ENCODE peak calls at places on chromosomes 5 and 9, in six cellular contexts. One of them, this sample, is unnamed.

GRCh38 chr5:111772456-111772855 is 15.5 kb upstream of the NREP start:
- DNase-seq in OCI-LY7: peak; percentile 33
- DNase-seq in CD4-positive, alpha-beta memory T cell: no peak
- DNase-seq in HCT116: no peak
- DNase-seq in mucosa of descending colon: no peak
- DNase-seq in lower lobe of right lung: no peak
- DNase-seq in this sample: no peak

GRCh38 chr5:89071941-89072331 is 189.0 kb upstream of the MEF2C start:
- DNase-seq in HCT116: no peak
- DNase-seq in CD4-positive, alpha-beta memory T cell: no peak
- DNase-seq in mucosa of descending colon: no peak
- DNase-seq in lower lobe of right lung: no peak
- DNase-seq in OCI-LY7: no peak
- DNase-seq in this sample: no peak

GRCh38 chr9:81537964-81538363 is 151.4 kb downstream of the TLE1 start:
- DNase-seq in mucosa of descending colon: no peak
- DNase-seq in lower lobe of right lung: no peak
- DNase-seq in OCI-LY7: no peak
- DNase-seq in HCT116: no peak
- DNase-seq in CD4-positive, alpha-beta memory T cell: no peak
- DNase-seq in this sample: no peak

GRCh38 chr9:128683340-128684064 is 5.5 kb upstream of the SET start:
- DNase-seq in lower lobe of right lung: peak; percentile 74
- DNase-seq in mucosa of descending colon: peak; percentile 78
- DNase-seq in HCT116: no peak
- DNase-seq in CD4-positive, alpha-beta memory T cell: peak; percentile 9
- DNase-seq in OCI-LY7: peak; percentile 87
- DNase-seq in this sample: no peak

GRCh38 chr9:129881547-129882324 is 46.5 kb downstream of the USP20 start:
- DNase-seq in mucosa of descending colon: peak; percentile 28
- DNase-seq in OCI-LY7: no peak
- DNase-seq in CD4-positive, alpha-beta memory T cell: no peak
- DNase-seq in lower lobe of right lung: no peak
- DNase-seq in HCT116: no peak
- DNase-seq in this sample: no peak

GRCh38 chr5:172630961-172631360 is 10.1 kb upstream of the NEURL1B start:
- DNase-seq in mucosa of descending colon: no peak
- DNase-seq in OCI-LY7: no peak
- DNase-seq in CD4-positive, alpha-beta memory T cell: no peak
- DNase-seq in lower lobe of right lung: no peak
- DNase-seq in HCT116: no peak
- DNase-seq in this sample: no peak

GRCh38 chr9:89864731-89865130 is 259.9 kb downstream of the GADD45G start:
- DNase-seq in mucosa of descending colon: no peak
- DNase-seq in lower lobe of right lung: peak; percentile 4
- DNase-seq in HCT116: no peak
- DNase-seq in CD4-positive, alpha-beta memory T cell: no peak
- DNase-seq in OCI-LY7: no peak
- DNase-seq in this sample: no peak

GRCh38 chr5:93532370-93532769 is 48.6 kb downstream of the NR2F1-AS1 start:
- DNase-seq in mucosa of descending colon: no peak
- DNase-seq in lower lobe of right lung: no peak
- DNase-seq in OCI-LY7: no peak
- DNase-seq in HCT116: no peak
- DNase-seq in CD4-positive, alpha-beta memory T cell: no peak
- DNase-seq in this sample: no peak

GRCh38 chr9:34580358-34580757 is 9.2 kb downstream of the CNTFR start:
- DNase-seq in HCT116: no peak
- DNase-seq in lower lobe of right lung: no peak
- DNase-seq in CD4-positive, alpha-beta memory T cell: no peak
- DNase-seq in OCI-LY7: no peak
- DNase-seq in mucosa of descending colon: no peak
- DNase-seq in this sample: no peak

GRCh38 chr5:103066346-103066745 is 53.6 kb downstream of the GIN1 start:
- DNase-seq in HCT116: no peak
- DNase-seq in CD4-positive, alpha-beta memory T cell: no peak
- DNase-seq in lower lobe of right lung: no peak
- DNase-seq in mucosa of descending colon: no peak
- DNase-seq in OCI-LY7: no peak
- DNase-seq in this sample: no peak

GRCh38 chr5:44665101-44665701 is 143.5 kb upstream of the MRPS30 start:
- DNase-seq in OCI-LY7: no peak
- DNase-seq in lower lobe of right lung: no peak
- DNase-seq in HCT116: peak; percentile 36
- DNase-seq in mucosa of descending colon: no peak
- DNase-seq in CD4-positive, alpha-beta memory T cell: no peak
- DNase-seq in this sample: no peak

GRCh38 chr5:74063821-74064598 is 438.0 kb downstream of the ARHGEF28 start:
- DNase-seq in HCT116: no peak
- DNase-seq in mucosa of descending colon: no peak
- DNase-seq in OCI-LY7: no peak
- DNase-seq in lower lobe of right lung: no peak
- DNase-seq in CD4-positive, alpha-beta memory T cell: no peak
- DNase-seq in this sample: no peak

GRCh38 chr9:78103971-78104433 is 72.4 kb upstream of the GNAQ start:
- DNase-seq in CD4-positive, alpha-beta memory T cell: no peak
- DNase-seq in mucosa of descending colon: no peak
- DNase-seq in lower lobe of right lung: no peak
- DNase-seq in OCI-LY7: no peak
- DNase-seq in HCT116: no peak
- DNase-seq in this sample: peak; percentile 17

GRCh38 chr9:118595719-118596305 is 773.4 kb downstream of the BRINP1 start:
- DNase-seq in HCT116: no peak
- DNase-seq in CD4-positive, alpha-beta memory T cell: no peak
- DNase-seq in OCI-LY7: peak; percentile 5
- DNase-seq in lower lobe of right lung: no peak
- DNase-seq in mucosa of descending colon: no peak
- DNase-seq in this sample: no peak

GRCh38 chr9:26744362-26744965 is 148.1 kb downstream of the CAAP1 start:
- DNase-seq in lower lobe of right lung: no peak
- DNase-seq in mucosa of descending colon: no peak
- DNase-seq in OCI-LY7: peak; percentile 45
- DNase-seq in HCT116: peak; percentile 10
- DNase-seq in CD4-positive, alpha-beta memory T cell: peak; percentile 17
- DNase-seq in this sample: peak; percentile 8

GRCh38 chr5:172548311-172548731 is 92.7 kb upstream of the NEURL1B start:
- DNase-seq in OCI-LY7: no peak
- DNase-seq in CD4-positive, alpha-beta memory T cell: no peak
- DNase-seq in lower lobe of right lung: no peak
- DNase-seq in mucosa of descending colon: no peak
- DNase-seq in HCT116: no peak
- DNase-seq in this sample: no peak

GRCh38 chr9:20729545-20729944 is 45.5 kb downstream of the FOCAD start:
- DNase-seq in HCT116: no peak
- DNase-seq in mucosa of descending colon: no peak
- DNase-seq in OCI-LY7: no peak
- DNase-seq in CD4-positive, alpha-beta memory T cell: no peak
- DNase-seq in lower lobe of right lung: no peak
- DNase-seq in this sample: no peak

GRCh38 chr5:175795959-175796358 is 75.4 kb upstream of the CPLX2 start:
- DNase-seq in CD4-positive, alpha-beta memory T cell: no peak
- DNase-seq in OCI-LY7: no peak
- DNase-seq in HCT116: no peak
- DNase-seq in mucosa of descending colon: no peak
- DNase-seq in lower lobe of right lung: no peak
- DNase-seq in this sample: no peak

GRCh38 chr9:9079473-9079872 is 1279.9 kb upstream of the DMAC1 start:
- DNase-seq in mucosa of descending colon: no peak
- DNase-seq in lower lobe of right lung: no peak
- DNase-seq in OCI-LY7: no peak
- DNase-seq in HCT116: no peak
- DNase-seq in CD4-positive, alpha-beta memory T cell: no peak
- DNase-seq in this sample: no peak

GRCh38 chr5:1521671-1522600 is 1.8 kb downstream of the LPCAT1 start:
- DNase-seq in OCI-LY7: no peak
- DNase-seq in HCT116: no peak
- DNase-seq in mucosa of descending colon: peak; percentile 25
- DNase-seq in lower lobe of right lung: peak; percentile 58
- DNase-seq in CD4-positive, alpha-beta memory T cell: no peak
- DNase-seq in this sample: no peak

DNA sequence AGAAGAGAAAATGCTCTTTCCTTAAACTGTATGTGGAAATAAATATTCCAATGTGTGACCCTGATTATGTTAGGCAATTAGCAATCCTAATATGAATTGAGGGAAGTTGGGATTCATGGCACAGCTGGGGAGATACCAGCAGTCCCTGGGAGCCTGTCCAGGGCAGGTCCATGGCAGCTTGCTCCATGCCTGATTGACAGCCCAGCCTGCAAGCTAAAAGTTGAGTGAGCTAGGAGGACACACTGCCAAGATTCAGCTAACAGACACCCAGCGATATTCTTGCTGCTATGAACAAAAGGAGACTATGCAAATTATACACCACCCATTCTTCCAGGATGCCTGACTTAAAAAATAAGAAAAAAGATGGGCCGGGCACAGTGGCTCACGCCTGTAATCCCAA is 6.2 kb downstream of the TGFBI start:
- DNase-seq in lower lobe of right lung: no peak
- DNase-seq in HCT116: no peak
- DNase-seq in OCI-LY7: no peak
- DNase-seq in CD4-positive, alpha-beta memory T cell: no peak
- DNase-seq in mucosa of descending colon: no peak
- DNase-seq in this sample: no peak
- H3K4me1 ChIP-seq in lower lobe of right lung: peaks cover 52% of the 10 kb centered on the region
- H3K4me1 ChIP-seq in HCT116: peaks cover 2% of the 10 kb centered on the region
- H3K4me1 ChIP-seq in OCI-LY7: peaks cover 82% of the 10 kb centered on the region
- H3K4me1 ChIP-seq in CD4-positive, alpha-beta memory T cell: peaks cover 44% of the 10 kb centered on the region
- H3K4me1 ChIP-seq in mucosa of descending colon: peaks cover 18% of the 10 kb centered on the region
- H3K4me1 ChIP-seq in this sample: peaks cover 33% of the 10 kb centered on the region

GRCh38 chr5:119359737-119360413 is 4.1 kb downstream of the TNFAIP8 start:
- DNase-seq in CD4-positive, alpha-beta memory T cell: no peak
- DNase-seq in HCT116: no peak
- DNase-seq in lower lobe of right lung: no peak
- DNase-seq in mucosa of descending colon: no peak
- DNase-seq in OCI-LY7: no peak
- DNase-seq in this sample: no peak
- H3K4me3 ChIP-seq in CD4-positive, alpha-beta memory T cell: no peak overlapping the region
- H3K4me3 ChIP-seq in HCT116: no peak overlapping the region
- H3K4me3 ChIP-seq in lower lobe of right lung: no peak overlapping the region
- H3K4me3 ChIP-seq in mucosa of descending colon: no peak overlapping the region
- H3K4me3 ChIP-seq in OCI-LY7: no peak overlapping the region
- H3K4me3 ChIP-seq in this sample: no peak overlapping the region

DNA sequence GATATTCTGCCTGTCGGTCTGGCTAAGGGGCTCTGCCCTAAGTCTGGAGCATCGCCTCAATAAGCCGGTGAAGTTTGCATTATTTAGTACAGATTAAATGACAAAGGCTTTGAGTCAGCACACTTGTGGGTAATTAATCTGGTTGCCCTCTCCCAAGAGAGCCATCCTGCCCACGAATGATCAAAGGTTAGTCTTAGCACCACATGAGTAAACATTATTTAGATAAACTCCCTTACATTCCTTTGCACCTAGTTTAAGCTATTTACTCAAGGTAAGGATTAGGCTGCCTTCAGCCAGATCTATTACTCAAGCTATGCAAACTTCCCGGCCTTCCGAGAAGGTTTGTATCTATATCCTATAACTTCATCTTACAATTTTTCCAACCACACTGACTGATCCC is 572.1 kb downstream of the CHSY3 start:
- DNase-seq in CD4-positive, alpha-beta memory T cell: no peak
- DNase-seq in OCI-LY7: no peak
- DNase-seq in HCT116: no peak
- DNase-seq in mucosa of descending colon: no peak
- DNase-seq in lower lobe of right lung: no peak
- DNase-seq in this sample: no peak
- H3K9me3 ChIP-seq in CD4-positive, alpha-beta memory T cell: no peaks in the 10 kb centered on the region
- H3K9me3 ChIP-seq in OCI-LY7: no peaks in the 10 kb centered on the region
- H3K9me3 ChIP-seq in HCT116: no peaks in the 10 kb centered on the region
- H3K9me3 ChIP-seq in mucosa of descending colon: peaks cover 9% of the 10 kb centered on the region
- H3K9me3 ChIP-seq in lower lobe of right lung: peaks cover 14% of the 10 kb centered on the region
- H3K9me3 ChIP-seq in this sample: peaks cover 6% of the 10 kb centered on the region

GRCh38 chr5:96657068-96657467 is 5.1 kb upstream of the CAST start:
- DNase-seq in mucosa of descending colon: no peak
- DNase-seq in OCI-LY7: no peak
- DNase-seq in HCT116: peak; percentile 84
- DNase-seq in CD4-positive, alpha-beta memory T cell: peak; percentile 46
- DNase-seq in lower lobe of right lung: no peak
- DNase-seq in this sample: peak; percentile 59

GRCh38 chr5:96652769-96653455 is 9.3 kb upstream of the CAST start:
- DNase-seq in OCI-LY7: no peak
- DNase-seq in HCT116: no peak
- DNase-seq in CD4-positive, alpha-beta memory T cell: no peak
- DNase-seq in lower lobe of right lung: no peak
- DNase-seq in mucosa of descending colon: no peak
- DNase-seq in this sample: no peak

GRCh38 chr5:96654209-96654608 is 8.0 kb upstream of the CAST start:
- DNase-seq in OCI-LY7: no peak
- DNase-seq in lower lobe of right lung: no peak
- DNase-seq in CD4-positive, alpha-beta memory T cell: no peak
- DNase-seq in HCT116: no peak
- DNase-seq in mucosa of descending colon: no peak
- DNase-seq in this sample: no peak

GRCh38 chr5:96655506-96655905 is 6.7 kb upstream of the CAST start:
- DNase-seq in OCI-LY7: no peak
- DNase-seq in CD4-positive, alpha-beta memory T cell: no peak
- DNase-seq in mucosa of descending colon: no peak
- DNase-seq in HCT116: no peak
- DNase-seq in lower lobe of right lung: no peak
- DNase-seq in this sample: no peak

DNA sequence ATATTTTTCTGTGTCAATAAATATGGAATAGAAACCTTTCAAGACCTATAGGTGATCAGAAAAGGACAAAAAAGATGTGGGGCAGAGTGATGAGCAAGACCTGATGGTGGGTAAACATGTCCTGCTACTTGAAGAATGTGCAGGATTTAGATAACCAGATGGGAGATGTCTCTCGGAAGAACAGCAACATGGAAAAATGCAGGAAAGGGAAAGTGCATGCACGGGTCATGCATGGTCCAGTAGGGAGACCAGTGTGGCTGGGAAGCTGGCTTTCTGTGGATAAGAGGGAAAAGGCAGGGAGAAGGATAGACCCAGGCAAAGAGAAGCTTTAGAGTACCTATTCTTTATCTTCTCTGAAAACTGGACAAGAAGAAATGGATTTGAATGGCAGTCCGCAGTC is 7.1 kb upstream of the CAST start:
- DNase-seq in lower lobe of right lung: no peak
- DNase-seq in CD4-positive, alpha-beta memory T cell: no peak
- DNase-seq in mucosa of descending colon: no peak
- DNase-seq in HCT116: no peak
- DNase-seq in OCI-LY7: no peak
- DNase-seq in this sample: no peak
- H3K4me1 ChIP-seq in lower lobe of right lung: peaks cover 25% of the 10 kb centered on the region
- H3K4me1 ChIP-seq in CD4-positive, alpha-beta memory T cell: peaks cover 29% of the 10 kb centered on the region
- H3K4me1 ChIP-seq in mucosa of descending colon: peaks cover 27% of the 10 kb centered on the region
- H3K4me1 ChIP-seq in HCT116: peaks cover 21% of the 10 kb centered on the region
- H3K4me1 ChIP-seq in OCI-LY7: peaks cover under 1% of the 10 kb centered on the region
- H3K4me1 ChIP-seq in this sample: no peaks in the 10 kb centered on the region